ENCODE peak calls at places on chromosomes 13 and 19, in five cellular contexts. E is adipocyte, K is body of pancreas, A is adrenal gland, C is GM23248. D is an unnamed sample.

GRCh38 chr19:44149776-44150175 is 8.4 kb downstream of the ZNF234 start:
- DNase-seq in C (no peak), E (no peak), K (no peak), A (no peak), D (no peak)

GRCh38 chr13:29491248-29491647 is 104.2 kb downstream of the SLC7A1 start:
- DNase-seq in C (no peak), E (no peak), K (no peak), A (no peak), D (no peak)

GRCh38 chr19:15337202-15337601 is 4.9 kb upstream of the BRD4 start:
- DNase-seq in K (no peak), A (no peak), C (peak; percentile 83), E (peak; percentile 65), D (no peak)

GRCh38 chr19:31432411-31432810 is 83.2 kb upstream of the TSHZ3 start:
- DNase-seq in A (no peak), E (no peak), K (no peak), C (no peak), D (no peak)

GRCh38 chr13:113033054-113033453 is 64.0 kb downstream of the MCF2L start:
- DNase-seq in K (no peak), E (no peak), C (no peak), A (no peak), D (no peak)

GRCh38 chr13:77330009-77330471 is 3.1 kb upstream of the MYCBP2 start:
- DNase-seq in K (no peak), E (no peak), C (peak; percentile 12), A (no peak), D (no peak)

GRCh38 chr13:35198821-35199220 is 256.8 kb downstream of the NBEA start:
- DNase-seq in A (no peak), K (no peak), C (no peak), E (no peak), D (no peak)

GRCh38 chr13:63942372-63942771 is 2526.7 kb upstream of the PCDH20 start:
- DNase-seq in K (no peak), C (no peak), A (no peak), E (peak; percentile 71), D (no peak)

GRCh38 chr13:29754486-29754806 is 96.0 kb downstream of the UBL3 start:
- DNase-seq in A (no peak), K (no peak), E (peak; percentile 20), C (peak; percentile 56), D (no peak)

GRCh38 chr13:45873491-45874360 is 22.2 kb upstream of the SIAH3 start:
- DNase-seq in E (peak; percentile 7), C (peak; percentile 48), K (no peak), A (no peak), D (no peak)

GRCh38 chr13:106617561-106617960 is 49.6 kb upstream of the ARGLU1 start:
- DNase-seq in K (no peak), E (peak; percentile 17), A (no peak), C (peak; percentile 81), D (no peak)

GRCh38 chr19:19067276-19068072 is 3.7 kb downstream of the SLC25A42 start:
- DNase-seq in A (no peak), C (peak; percentile 68), K (no peak), E (no peak), D (no peak)

GRCh38 chr19:39927524-39928356 is 6.7 kb downstream of the FCGBP start:
- DNase-seq in C (no peak), K (no peak), A (no peak), E (no peak), D (no peak)

DNA sequence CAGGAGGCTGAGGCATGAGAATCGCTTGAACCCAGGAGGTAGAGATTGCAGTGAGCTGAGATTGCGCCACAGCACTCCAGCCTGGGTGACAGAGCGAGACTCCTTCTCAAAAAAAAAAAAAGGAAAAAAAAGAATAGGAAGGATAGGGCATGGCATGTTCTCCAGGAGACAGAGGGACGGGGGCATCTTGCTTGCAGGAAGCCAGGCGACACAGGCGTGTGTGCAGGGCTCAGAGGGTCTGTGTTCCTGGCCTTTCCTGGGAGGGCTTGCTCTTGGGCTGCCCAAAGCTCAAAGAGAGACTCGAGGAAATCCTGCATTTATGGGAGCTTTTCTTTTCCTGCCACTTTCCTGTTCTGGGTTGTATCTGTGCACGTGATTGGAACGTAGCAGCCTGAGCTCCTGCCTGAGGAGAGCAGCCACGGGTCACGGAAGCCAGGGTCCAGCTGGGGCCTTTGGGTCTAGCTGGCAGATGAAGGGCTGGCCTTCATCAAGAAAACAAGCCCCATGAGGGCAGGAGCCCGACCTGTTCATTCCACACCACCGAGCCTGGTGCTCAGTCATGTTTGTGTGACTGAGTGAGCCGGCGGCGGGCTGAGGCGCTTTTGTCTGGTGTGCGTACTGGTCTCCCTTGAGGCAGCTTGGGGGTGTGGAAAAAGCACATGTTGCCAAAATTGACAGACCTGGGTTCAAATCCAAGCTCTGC is 44.5 kb downstream of the CAPN12 start:
- DNase-seq in A (no peak), K (no peak), C (no peak), E (no peak), D (no peak)
- H3K4me1 ChIP-seq in A (peaks cover 79% of the 10 kb centered on the region), K (peaks cover 73% of the 10 kb centered on the region), C (no peaks in the 10 kb centered on the region), E (peaks cover 16% of the 10 kb centered on the region), D (peaks cover 47% of the 10 kb centered on the region)

GRCh38 chr19:5977785-5978605 is at the start of gene RANBP3:
- DNase-seq in C (peak; percentile 100), K (peak; percentile 100), E (peak; percentile 100), A (peak; percentile 98), D (peak; percentile 98)

GRCh38 chr19:5976768-5977167 is 1.2 kb downstream of the RANBP3 start:
- DNase-seq in E (no peak), K (no peak), C (no peak), A (no peak), D (no peak)

GRCh38 chr19:5975388-5975728 is 2.6 kb downstream of the RANBP3 start:
- DNase-seq in E (no peak), A (no peak), C (no peak), K (no peak), D (no peak)

GRCh38 chr19:5978606-5979552 is 939 bp upstream of the RANBP3 start:
- DNase-seq in C (no peak), A (no peak), E (no peak), K (no peak), D (no peak)

DNA sequence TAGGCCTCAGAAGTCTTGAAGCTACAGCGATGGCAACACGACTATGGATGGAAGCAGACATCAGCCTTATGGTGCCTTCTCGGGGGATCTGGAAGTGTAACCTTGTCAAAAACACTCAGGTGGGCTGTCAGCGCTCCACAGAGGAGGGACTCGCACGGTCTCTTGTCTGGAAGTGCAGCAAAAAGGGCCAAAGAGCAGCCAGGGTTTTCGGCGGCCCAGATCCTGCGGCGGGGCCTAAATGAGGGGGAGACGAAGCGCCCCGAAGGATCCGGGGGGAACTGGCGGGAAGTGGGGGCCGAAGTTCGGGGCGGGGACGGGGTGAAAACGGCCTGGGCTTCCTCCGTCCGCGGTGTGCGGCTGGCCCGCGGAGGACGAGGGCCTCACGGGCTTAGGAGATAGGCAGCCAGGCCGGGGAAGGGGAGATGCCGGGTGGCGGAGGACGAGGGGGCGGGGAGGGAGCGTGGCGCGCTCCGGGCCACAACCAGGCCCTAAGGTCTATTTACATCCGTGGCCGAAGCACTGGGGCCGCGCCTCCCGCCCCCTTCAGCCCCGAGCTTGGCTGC is 637 bp downstream of the RANBP3 start:
- DNase-seq in A (no peak), E (peak; percentile 24), C (peak; percentile 19), K (no peak), D (no peak)
- H3K4me1 ChIP-seq in A (peaks cover 43% of the 10 kb centered on the region), E (peaks cover 30% of the 10 kb centered on the region), C (peaks cover 26% of the 10 kb centered on the region), K (peaks cover 50% of the 10 kb centered on the region), D (peaks cover 15% of the 10 kb centered on the region)

GRCh38 chr13:32849369-32849768 is 166.9 kb upstream of the KL start:
- DNase-seq in K (no peak), E (no peak), A (no peak), C (no peak), D (no peak)

GRCh38 chr13:32857077-32857476 is 159.1 kb upstream of the KL start:
- DNase-seq in K (no peak), A (no peak), E (no peak), C (no peak), D (no peak)

GRCh38 chr13:32851083-32852064 is 164.8 kb upstream of the KL start:
- DNase-seq in E (no peak), C (no peak), K (no peak), A (no peak), D (no peak)

GRCh38 chr13:32850311-32851052 is 165.7 kb upstream of the KL start:
- DNase-seq in K (no peak), A (no peak), E (peak; percentile 69), C (peak; percentile 13), D (no peak)

DNA sequence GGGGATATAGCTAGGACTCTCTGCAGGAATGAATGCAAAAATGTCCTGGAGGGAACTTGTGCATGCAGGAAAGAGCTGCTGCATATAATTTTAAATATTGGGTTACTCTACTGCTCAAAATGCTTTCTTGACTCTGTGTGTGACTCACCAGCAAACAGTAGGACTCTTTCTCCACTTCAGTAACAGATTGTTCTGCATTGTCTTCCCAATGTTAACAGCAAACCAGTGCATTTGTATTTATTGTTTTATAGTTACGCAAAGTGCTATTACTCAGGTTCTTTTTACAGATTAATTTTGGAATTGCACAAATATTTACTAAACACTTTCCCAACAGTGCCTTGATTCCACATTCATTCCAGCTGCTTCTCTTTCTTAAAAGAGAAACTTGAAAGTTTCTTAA is 163.7 kb upstream of the KL start:
- DNase-seq in C (peak; percentile 25), A (no peak), K (no peak), E (peak; percentile 43), D (no peak)
- H3K4me1 ChIP-seq in C (peaks cover 4% of the 10 kb centered on the region), A (no peaks in the 10 kb centered on the region), K (no peaks in the 10 kb centered on the region), E (peaks cover 35% of the 10 kb centered on the region), D (no peaks in the 10 kb centered on the region)

DNA sequence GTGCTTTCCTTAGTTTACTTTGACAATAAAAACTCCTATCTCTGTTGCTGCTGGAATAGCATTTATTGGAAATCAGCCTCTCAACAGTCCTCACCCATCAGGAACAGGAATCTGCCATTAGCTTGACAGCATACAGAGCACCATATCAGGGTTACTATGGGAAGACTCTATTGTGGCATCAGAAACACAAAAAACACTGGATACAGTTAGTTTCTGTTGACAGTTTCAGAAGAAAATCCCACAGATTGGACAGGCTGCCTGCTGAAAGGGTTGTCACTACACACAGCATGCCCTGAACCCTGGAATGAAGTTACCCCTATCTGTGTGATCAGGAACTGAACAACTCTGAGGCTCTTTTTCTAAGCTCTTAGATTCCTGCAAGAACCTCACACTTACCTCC is 172.7 kb downstream of the ENOX1 start:
- DNase-seq in E (no peak), K (no peak), C (no peak), A (no peak), D (no peak)
- H3K4me1 ChIP-seq in E (peaks cover 31% of the 10 kb centered on the region), K (no peaks in the 10 kb centered on the region), C (no peaks in the 10 kb centered on the region), A (no peaks in the 10 kb centered on the region), D (peaks cover 5% of the 10 kb centered on the region)

GRCh38 chr13:27620377-27621115 is at the start of gene LNX2:
- DNase-seq in E (peak; percentile 99), C (peak; percentile 99), K (peak; percentile 99), A (peak; percentile 98), D (peak; percentile 98)
- H3K4me1 ChIP-seq in E (peaks cover 39% of the 10 kb centered on the region), C (peaks cover 18% of the 10 kb centered on the region), K (peaks cover 68% of the 10 kb centered on the region), A (peaks cover 42% of the 10 kb centered on the region), D (peaks cover 23% of the 10 kb centered on the region)

GRCh38 chr19:49871349-49871985 is 4.1 kb upstream of the PNKP start:
- DNase-seq in C (peak; percentile 35), E (no peak), K (no peak), A (no peak), D (no peak)

GRCh38 chr19:49872245-49873148 is 4.7 kb downstream of the AKT1S1 start:
- DNase-seq in A (no peak), K (no peak), C (no peak), E (no peak), D (no peak)

GRCh38 chr19:49869009-49869483 is 1.7 kb upstream of the PNKP start:
- DNase-seq in K (no peak), A (no peak), E (no peak), C (no peak), D (no peak)

GRCh38 chr19:49869484-49870308 is 2.3 kb upstream of the PNKP start:
- DNase-seq in C (peak; percentile 100), K (peak; percentile 97), A (peak; percentile 98), E (peak; percentile 100), D (peak; percentile 96)

GRCh38 chr19:49870309-49870901 is 3.0 kb upstream of the PNKP start:
- DNase-seq in C (no peak), E (no peak), A (peak; percentile 59), K (no peak), D (no peak)
- H3K4me1 ChIP-seq in C (peaks cover 26% of the 10 kb centered on the region), E (peaks cover 50% of the 10 kb centered on the region), A (peaks cover 59% of the 10 kb centered on the region), K (peaks cover 59% of the 10 kb centered on the region), D (peaks cover 3% of the 10 kb centered on the region)

D was measured in lung.